ENCODE peak calls at places on chromosomes 3 and 15, in six cellular contexts. L is mesothelial cell of epicardium; N is stimulated activated CD4-positive, alpha-beta T cell treated with anti-CD3 and anti-CD28 coated beads, Interleukin-4, amount 100 ng/mL, for 48 hours; I is transverse colon; W is activated T-cell treated with anti-CD3 and anti-CD28 coated beads for 1 hour; D is activated naive CD4-positive, alpha-beta T cell. A is an unnamed sample.

GRCh38 chr3:40574661-40575060 is 49.9 kb downstream of the ZNF621 start:
- DNase-seq in N (no peak), D (no peak), I (no peak), L (no peak), W (no peak), A (no peak)

GRCh38 chr3:73255609-73256029 is 194.2 kb downstream of the EBLN2 start:
- DNase-seq in D (no peak), I (peak), N (no peak), W (no peak), L (peak), A (no peak)

GRCh38 chr3:156256945-156257344 is 136.6 kb downstream of the KCNAB1 start:
- DNase-seq in N (no peak), D (no peak), W (no peak), L (no peak), I (no peak), A (no peak)

GRCh38 chr15:36844453-36845094 is 255.8 kb downstream of the MEIS2 start:
- DNase-seq in I (no peak), D (no peak), N (no peak), W (no peak), L (no peak), A (peak)

GRCh38 chr15:98898122-98898521 is 109.5 kb downstream of the PGPEP1L start:
- DNase-seq in L (no peak), D (no peak), W (no peak), I (no peak), N (no peak), A (no peak)

GRCh38 chr3:134054231-134054630 is 24.5 kb upstream of the SLCO2A1 start:
- DNase-seq in W (no peak), I (no peak), N (no peak), D (no peak), L (no peak), A (no peak)

GRCh38 chr15:86624261-86625036 is 544.8 kb downstream of the AGBL1 start:
- DNase-seq in I (peak), D (peak), N (peak), L (no peak), W (peak), A (no peak)

GRCh38 chr3:15420871-15421270 is 6.5 kb downstream of the METTL6 start:
- DNase-seq in I (no peak), D (no peak), L (no peak), W (no peak), N (no peak), A (no peak)

GRCh38 chr3:71254251-71254650 is 329.3 kb downstream of the FOXP1 start:
- DNase-seq in D (no peak), W (no peak), L (no peak), I (no peak), N (no peak), A (no peak)

GRCh38 chr15:40873625-40874561 is at the start of gene RHOV:
- DNase-seq in D (no peak), W (peak), I (peak), L (peak), N (peak), A (peak)

GRCh38 chr15:44811347-44811746 is 75.0 kb downstream of the TRIM69 start:
- DNase-seq in W (no peak), I (peak), D (no peak), L (no peak), N (no peak), A (no peak)

GRCh38 chr3:152471814-152472605 is 203.3 kb downstream of the MBNL1 start:
- DNase-seq in W (peak), I (peak), L (no peak), N (peak), D (no peak), A (peak)

GRCh38 chr3:37935756-37936666 is 54.6 kb upstream of the VILL start:
- DNase-seq in L (no peak), W (no peak), N (no peak), D (no peak), I (peak), A (peak)